ENCODE peak calls at places on chromosomes 4 and X, in five cellular contexts. G is mucosa of descending colon, V is cardiac muscle cell, W is IMR-90, N is psoas muscle. C is an unnamed sample. For H3K9me3, the result is how much of the 10 kb centered on the place peaks cover.

GRCh38 chrX:49257846-49258748 is 6.4 kb downstream of the FOXP3 start:
- DNase-seq in G (no peak), V (no peak), W (no peak), N (no peak), C (no peak)

GRCh38 chr4:175421506-175421905 is 390.6 kb downstream of the GPM6A start:
- DNase-seq in G (no peak), V (no peak), W (peak), N (no peak), C (no peak)

GRCh38 chr4:89572224-89572858 is 264.6 kb downstream of the SNCA start:
- DNase-seq in G (no peak), V (peak), W (no peak), N (no peak), C (no peak)

GRCh38 chr4:186037692-186038658 is 31.0 kb upstream of the TLR3 start:
- DNase-seq in G (no peak), V (peak), W (peak), N (no peak), C (no peak)

GRCh38 chr4:175891863-175892262 is 79.8 kb upstream of the GPM6A start:
- DNase-seq in G (no peak), V (peak), W (peak), N (no peak), C (no peak)

GRCh38 chr4:85681194-85681803 is 206.3 kb downstream of the ARHGAP24 start:
- DNase-seq in G (no peak), V (peak), W (peak), N (no peak), C (no peak)

GRCh38 chrX:72394518-72395163 is 88.9 kb upstream of the CITED1 start:
- DNase-seq in G (no peak), V (peak), W (peak), N (peak), C (no peak)

GRCh38 chrX:26915064-26915463 is 548.1 kb downstream of the PPP4R3C start:
- DNase-seq in G (no peak), V (no peak), W (no peak), N (no peak), C (no peak)

GRCh38 chrX:115957862-115958490 is 212.6 kb upstream of the AGTR2 start:
- DNase-seq in G (no peak), V (no peak), W (no peak), N (no peak), C (no peak)

GRCh38 chr4:41751325-41752061 is 3.0 kb upstream of the PHOX2B start:
- DNase-seq in G (no peak), V (no peak), W (no peak), N (no peak), C (no peak)

GRCh38 chrX:34546366-34546765 is 110.7 kb downstream of the TMEM47 start:
- DNase-seq in G (no peak), V (peak), W (no peak), N (no peak), C (no peak)

GRCh38 chr4:171880136-171880535 is 66.9 kb downstream of the GALNTL6 start:
- DNase-seq in G (no peak), V (peak), W (peak), N (no peak), C (no peak)

GRCh38 chr4:80307774-80308465 is 27.6 kb upstream of the CFAP299 start:
- DNase-seq in G (no peak), V (peak), W (peak), N (no peak), C (no peak)

GRCh38 chr4:165379662-165380061 is 854 bp downstream of the CPE start:
- DNase-seq in G (no peak), V (peak), W (no peak), N (peak), C (no peak)

GRCh38 chr4:86939123-86939522 is 4.3 kb downstream of the AFF1 start:
- DNase-seq in G (no peak), V (no peak), W (no peak), N (no peak), C (no peak)

GRCh38 chrX:13893826-13894225 is 76.9 kb upstream of the GPM6B start:
- DNase-seq in G (no peak), V (peak), W (no peak), N (no peak), C (no peak)

GRCh38 chrX:920234-920799 is 289.7 kb downstream of the SHOX start:
- DNase-seq in G (no peak), V (no peak), W (no peak), N (peak), C (no peak)

GRCh38 chrX:34656842-34657780 is at the start of gene TMEM47:
- DNase-seq in G (peak), V (peak), W (peak), N (peak), C (peak)

DNA sequence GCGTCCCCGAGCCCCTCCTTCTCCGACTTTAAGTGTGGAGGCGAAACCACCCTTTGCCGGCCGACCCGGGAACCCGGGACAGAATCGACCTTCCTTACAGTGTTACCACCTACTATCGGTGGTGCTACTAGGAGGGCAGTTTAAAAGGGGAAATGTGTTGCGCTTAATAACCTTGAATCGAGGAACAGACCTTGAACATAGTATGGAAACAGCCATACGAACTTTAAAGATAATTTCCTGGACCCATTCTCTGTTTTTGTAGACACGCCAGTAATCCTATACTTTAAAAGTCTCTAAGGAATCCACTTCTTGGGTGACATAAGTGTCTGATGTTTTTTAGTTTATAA is 1.5 kb downstream of the ING2 start:
- DNase-seq in G (no peak), V (no peak), W (no peak), N (no peak), C (no peak)
- H3K4me3 ChIP-seq in G (peak), V (peak), W (peak), N (peak), C (peak)

GRCh38 chr4:6689506-6689960 is 4.1 kb upstream of the S100P start:
- DNase-seq in G (peak), V (no peak), W (no peak), N (no peak), C (peak)

GRCh38 chr4:6688879-6689505 is 4.7 kb upstream of the S100P start:
- DNase-seq in G (peak), V (peak), W (peak), N (no peak), C (no peak)

GRCh38 chr4:6686104-6686787 is 7.4 kb upstream of the S100P start:
- DNase-seq in G (no peak), V (no peak), W (no peak), N (no peak), C (no peak)

GRCh38 chr4:6684656-6685055 is 9.0 kb upstream of the S100P start:
- DNase-seq in G (no peak), V (no peak), W (no peak), N (no peak), C (no peak)

GRCh38 chr4:6687947-6688878 is 5.5 kb upstream of the S100P start:
- DNase-seq in G (no peak), V (no peak), W (no peak), N (no peak), C (no peak)
- TF ChIP-seq CTCF in G (no peak), V (no peak), W (no peak), N (no peak), C (no peak)

DNA sequence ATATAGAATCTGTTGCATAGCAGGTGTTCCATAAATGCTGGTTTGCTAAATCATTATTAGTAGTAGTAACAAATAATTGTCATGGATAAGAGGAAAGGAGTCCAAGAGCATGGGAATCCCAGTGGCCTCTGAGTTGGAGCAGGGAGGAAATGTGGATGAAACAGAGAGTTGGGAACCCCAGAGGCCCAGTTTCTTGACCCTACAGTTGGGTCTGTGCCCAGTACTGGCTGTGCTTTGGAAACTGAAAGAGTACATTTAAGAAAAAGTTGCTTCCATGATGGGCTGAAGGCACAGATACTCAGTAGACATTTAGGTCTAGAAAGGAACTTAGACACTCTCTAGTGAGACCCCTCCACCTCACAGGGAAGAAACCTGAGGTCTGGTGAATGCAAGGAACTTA is 149.4 kb upstream of the PSAPL1 start:
- DNase-seq in G (no peak), V (no peak), W (no peak), N (no peak), C (no peak)
- H3K9me3 ChIP-seq in G (under half), V (under half), W (under half), N (under half), C (under half)

DNA sequence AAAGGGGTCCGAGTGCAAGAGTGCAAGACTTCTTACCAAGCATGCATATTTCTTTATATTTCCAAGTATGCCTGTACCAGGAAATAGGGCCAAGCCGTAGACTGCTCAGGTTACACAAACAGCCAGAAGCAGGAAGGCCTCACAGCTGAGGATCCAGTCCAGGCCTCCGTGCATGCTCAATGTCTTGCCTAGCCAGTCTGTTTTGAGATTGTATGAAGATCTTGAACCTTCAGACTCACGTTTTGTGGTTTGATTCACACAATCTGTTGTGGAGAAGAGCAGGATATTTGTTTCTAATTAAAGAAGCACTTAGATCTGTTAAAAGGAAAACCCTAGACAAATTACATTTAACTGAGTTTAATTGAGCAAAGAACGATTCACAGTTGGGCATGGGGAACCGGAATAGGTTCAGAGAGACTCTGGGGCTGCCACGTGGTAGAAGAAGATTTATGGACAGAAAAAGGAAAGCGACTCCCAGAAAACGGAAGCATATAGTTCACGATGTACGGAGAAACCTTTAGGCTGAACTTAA is 1.2 kb downstream of the MGST2 start:
- DNase-seq in G (peak), V (peak), W (peak), N (no peak), C (peak)
- H3K4me3 ChIP-seq in G (peak), V (peak), W (no peak), N (peak), C (peak)

DNA sequence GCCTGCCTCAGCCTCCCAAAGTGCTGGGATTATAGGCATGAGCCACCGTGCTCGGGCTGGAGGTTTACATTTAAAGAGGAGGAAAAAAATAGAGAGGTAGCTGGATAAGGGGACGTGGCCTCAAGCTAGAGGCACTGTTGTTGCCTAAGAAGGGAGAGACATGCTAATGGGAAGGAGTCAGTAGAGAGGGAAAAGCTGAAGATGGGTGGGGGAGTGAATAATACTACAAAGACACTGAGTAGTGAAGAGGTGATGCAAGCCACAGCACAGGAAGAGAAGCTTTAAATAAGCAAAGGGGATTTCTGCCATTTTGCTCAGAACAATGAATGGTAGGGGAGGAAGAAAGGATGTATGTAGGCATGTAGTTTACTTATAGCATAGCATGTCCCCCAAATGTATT is 11.5 kb upstream of the AP1S2 start:
- DNase-seq in G (no peak), V (no peak), W (no peak), N (no peak), C (no peak)
- TF ChIP-seq CTCF in G (no peak), V (no peak), W (no peak), N (no peak), C (no peak)

DNA sequence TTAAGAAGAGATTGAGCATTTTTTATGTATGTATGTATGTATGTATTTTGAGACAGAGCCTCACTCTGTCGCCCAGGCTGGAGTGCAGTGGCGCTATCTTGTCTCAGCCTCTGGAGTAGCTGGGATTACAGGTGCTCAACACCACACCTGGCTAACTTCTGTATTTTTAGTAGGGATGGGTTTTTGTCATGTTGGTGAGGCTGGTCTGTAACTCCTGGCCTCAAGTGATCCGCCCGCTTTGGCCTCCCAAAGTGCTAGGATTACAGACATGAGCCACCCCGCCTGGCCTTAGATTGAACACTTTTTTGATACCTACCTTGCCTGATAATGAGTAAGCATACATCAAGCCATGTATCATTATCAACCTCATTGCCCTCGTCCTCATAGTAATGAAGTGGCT is 2.7 kb downstream of the N4BP2 start:
- DNase-seq in G (no peak), V (no peak), W (no peak), N (no peak), C (no peak)
- H3K9me3 ChIP-seq in G (under half), V (under half), W (under half), N (under half), C (under half)

GRCh38 chr4:138239496-138239895 is 2.7 kb downstream of the SLC7A11 start:
- DNase-seq in G (no peak), V (no peak), W (no peak), N (no peak), C (no peak)
- H3K4me3 ChIP-seq in G (no peak), V (no peak), W (peak), N (no peak), C (no peak)

C was measured in lower lobe of right lung.